ENCODE peak calls at places on chromosomes 13 and 19, in ten cellular contexts. One of them, this sample, is unnamed.

GRCh38 chr19:40398417-40399056 is 8.6 kb upstream of the HIPK4 start:
- DNase-seq in Peyer's patch: peak; percentile 76
- DNase-seq in sigmoid colon: no peak
- DNase-seq in fibroblast of lung: no peak
- DNase-seq in suprapubic skin: no peak
- DNase-seq in right lobe of liver: no peak
- DNase-seq in ovary: peak; percentile 69
- DNase-seq in H1: no peak
- DNase-seq in adrenal gland: no peak
- DNase-seq in heart right ventricle: no peak
- DNase-seq in this sample: peak; percentile 69

GRCh38 chr19:38852231-38853044 is 2.7 kb upstream of the HNRNPL start:
- DNase-seq in Peyer's patch: peak; percentile 81
- DNase-seq in sigmoid colon: peak; percentile 85
- DNase-seq in fibroblast of lung: peak; percentile 60
- DNase-seq in suprapubic skin: peak; percentile 86
- DNase-seq in right lobe of liver: peak; percentile 84
- DNase-seq in ovary: peak; percentile 82
- DNase-seq in H1: no peak
- DNase-seq in adrenal gland: peak; percentile 67
- DNase-seq in heart right ventricle: no peak
- DNase-seq in this sample: peak; percentile 66

GRCh38 chr13:48559638-48560320 is 26.9 kb upstream of the RCBTB2 start:
- DNase-seq in Peyer's patch: no peak
- DNase-seq in sigmoid colon: no peak
- DNase-seq in fibroblast of lung: peak; percentile 60
- DNase-seq in suprapubic skin: no peak
- DNase-seq in right lobe of liver: no peak
- DNase-seq in ovary: no peak
- DNase-seq in H1: no peak
- DNase-seq in adrenal gland: no peak
- DNase-seq in heart right ventricle: no peak
- DNase-seq in this sample: no peak

GRCh38 chr13:110756268-110756667 is 42.8 kb downstream of the ING1 start:
- DNase-seq in Peyer's patch: no peak
- DNase-seq in sigmoid colon: no peak
- DNase-seq in fibroblast of lung: peak; percentile 71
- DNase-seq in suprapubic skin: no peak
- DNase-seq in right lobe of liver: no peak
- DNase-seq in ovary: no peak
- DNase-seq in H1: peak; percentile 21
- DNase-seq in adrenal gland: no peak
- DNase-seq in heart right ventricle: no peak
- DNase-seq in this sample: no peak

GRCh38 chr19:1690570-1691307 is 38.3 kb upstream of the TCF3 start:
- DNase-seq in Peyer's patch: peak; percentile 70
- DNase-seq in sigmoid colon: no peak
- DNase-seq in fibroblast of lung: no peak
- DNase-seq in suprapubic skin: no peak
- DNase-seq in right lobe of liver: no peak
- DNase-seq in ovary: no peak
- DNase-seq in H1: peak; percentile 38
- DNase-seq in adrenal gland: no peak
- DNase-seq in heart right ventricle: no peak
- DNase-seq in this sample: peak; percentile 84

GRCh38 chr13:50387124-50387581 is 371.9 kb downstream of the KCNRG start:
- DNase-seq in Peyer's patch: peak; percentile 72
- DNase-seq in sigmoid colon: no peak
- DNase-seq in fibroblast of lung: peak; percentile 44
- DNase-seq in suprapubic skin: no peak
- DNase-seq in right lobe of liver: peak; percentile 92
- DNase-seq in ovary: no peak
- DNase-seq in H1: no peak
- DNase-seq in adrenal gland: no peak
- DNase-seq in heart right ventricle: peak; percentile 52
- DNase-seq in this sample: peak; percentile 59

GRCh38 chr19:3366104-3366760 is at the start of gene NFIC:
- DNase-seq in Peyer's patch: peak; percentile 72
- DNase-seq in sigmoid colon: peak; percentile 94
- DNase-seq in fibroblast of lung: peak; percentile 95
- DNase-seq in suprapubic skin: peak; percentile 91
- DNase-seq in right lobe of liver: peak; percentile 86
- DNase-seq in ovary: peak; percentile 90
- DNase-seq in H1: no peak
- DNase-seq in adrenal gland: peak; percentile 85
- DNase-seq in heart right ventricle: peak; percentile 84
- DNase-seq in this sample: peak; percentile 81

GRCh38 chr13:91381371-91381770 is 17.1 kb upstream of the GPC5 start:
- DNase-seq in Peyer's patch: no peak
- DNase-seq in sigmoid colon: no peak
- DNase-seq in fibroblast of lung: peak; percentile 69
- DNase-seq in suprapubic skin: no peak
- DNase-seq in right lobe of liver: no peak
- DNase-seq in ovary: no peak
- DNase-seq in H1: no peak
- DNase-seq in adrenal gland: no peak
- DNase-seq in heart right ventricle: no peak
- DNase-seq in this sample: peak; percentile 43

GRCh38 chr13:19864018-19864338 is 529 bp upstream of the ZMYM5 start:
- DNase-seq in Peyer's patch: peak; percentile 83
- DNase-seq in sigmoid colon: peak; percentile 83
- DNase-seq in fibroblast of lung: peak; percentile 90
- DNase-seq in suprapubic skin: peak; percentile 88
- DNase-seq in right lobe of liver: no peak
- DNase-seq in ovary: peak; percentile 86
- DNase-seq in H1: no peak
- DNase-seq in adrenal gland: peak; percentile 67
- DNase-seq in heart right ventricle: peak; percentile 82
- DNase-seq in this sample: peak; percentile 67
- H3K4me3 ChIP-seq in Peyer's patch: peak overlapping the region; percentile 90
- H3K4me3 ChIP-seq in sigmoid colon: peak overlapping the region; percentile 66
- H3K4me3 ChIP-seq in fibroblast of lung: peak overlapping the region; percentile 48
- H3K4me3 ChIP-seq in suprapubic skin: peak overlapping the region; percentile 67
- H3K4me3 ChIP-seq in right lobe of liver: peak overlapping the region; percentile 56
- H3K4me3 ChIP-seq in ovary: peak overlapping the region; percentile 66
- H3K4me3 ChIP-seq in H1: peak overlapping the region; percentile 39
- H3K4me3 ChIP-seq in adrenal gland: peak overlapping the region; percentile 50
- H3K4me3 ChIP-seq in heart right ventricle: peak overlapping the region; percentile 82
- H3K4me3 ChIP-seq in this sample: peak overlapping the region; percentile 96

DNA sequence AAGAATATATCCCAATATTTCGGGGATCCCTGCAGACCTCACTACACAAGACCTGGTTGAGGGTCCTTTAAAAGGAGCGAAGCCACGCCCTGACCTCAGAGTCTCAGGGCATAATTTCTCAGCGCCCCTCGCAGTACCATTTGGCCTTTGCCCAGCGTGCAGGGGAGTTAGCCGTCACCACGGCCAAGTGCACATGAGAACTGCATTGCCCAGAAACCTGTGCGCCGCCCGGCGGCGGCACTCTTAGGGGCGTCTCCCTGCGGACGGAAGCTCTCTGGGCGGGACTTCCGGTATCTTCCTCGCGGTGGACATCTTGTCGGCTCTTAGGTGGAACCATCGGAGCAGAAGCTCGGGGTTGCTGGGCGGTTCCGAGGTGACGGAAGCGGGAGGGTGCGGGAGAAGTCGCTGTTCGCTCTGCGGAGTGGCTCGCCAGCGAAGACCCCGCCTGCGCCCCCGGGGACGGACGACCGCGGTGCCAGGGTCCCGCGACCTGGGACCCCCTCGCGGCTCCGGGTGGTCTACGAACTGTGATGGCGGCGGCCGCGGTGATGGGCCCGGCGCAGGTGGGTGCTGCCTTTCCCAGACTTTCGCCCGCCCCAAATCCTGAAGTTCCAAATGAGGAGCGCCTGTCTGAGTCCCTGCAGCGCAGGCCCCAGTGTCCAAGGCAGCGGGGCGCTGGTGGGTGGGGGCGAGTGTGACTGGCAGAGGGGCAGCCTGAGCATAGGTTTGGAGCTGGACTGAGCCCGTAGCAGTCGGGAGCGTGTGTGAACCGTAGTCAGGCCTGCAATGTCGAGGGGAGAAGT is at the start of gene ZNF134:
- DNase-seq in Peyer's patch: peak; percentile 97
- DNase-seq in sigmoid colon: peak; percentile 93
- DNase-seq in fibroblast of lung: peak; percentile 89
- DNase-seq in suprapubic skin: peak; percentile 93
- DNase-seq in right lobe of liver: peak; percentile 96
- DNase-seq in ovary: peak; percentile 91
- DNase-seq in H1: peak; percentile 66
- DNase-seq in adrenal gland: peak; percentile 87
- DNase-seq in heart right ventricle: peak; percentile 93
- DNase-seq in this sample: peak; percentile 96
- TF ChIP-seq CTCF in Peyer's patch: no peak
- TF ChIP-seq CTCF in sigmoid colon: no peak
- TF ChIP-seq CTCF in fibroblast of lung: peak; percentile 48
- TF ChIP-seq CTCF in suprapubic skin: no peak
- TF ChIP-seq CTCF in right lobe of liver: peak; percentile 29
- TF ChIP-seq CTCF in ovary: no peak
- TF ChIP-seq CTCF in H1: no peak
- TF ChIP-seq CTCF in adrenal gland: no peak
- TF ChIP-seq CTCF in heart right ventricle: peak; percentile 64
- TF ChIP-seq CTCF in this sample: no peak

GRCh38 chr13:94966380-94966779 is 254.0 kb upstream of the SOX21 start:
- DNase-seq in Peyer's patch: no peak
- DNase-seq in sigmoid colon: no peak
- DNase-seq in fibroblast of lung: no peak
- DNase-seq in suprapubic skin: no peak
- DNase-seq in right lobe of liver: no peak
- DNase-seq in ovary: no peak
- DNase-seq in H1: no peak
- DNase-seq in adrenal gland: no peak
- DNase-seq in heart right ventricle: no peak
- DNase-seq in this sample: no peak

GRCh38 chr13:94968040-94968756 is 255.9 kb upstream of the SOX21 start:
- DNase-seq in Peyer's patch: no peak
- DNase-seq in sigmoid colon: no peak
- DNase-seq in fibroblast of lung: peak; percentile 7
- DNase-seq in suprapubic skin: no peak
- DNase-seq in right lobe of liver: no peak
- DNase-seq in ovary: peak; percentile 27
- DNase-seq in H1: no peak
- DNase-seq in adrenal gland: no peak
- DNase-seq in heart right ventricle: peak; percentile 3
- DNase-seq in this sample: no peak

GRCh38 chr13:94972262-94972661 is 259.9 kb upstream of the SOX21 start:
- DNase-seq in Peyer's patch: no peak
- DNase-seq in sigmoid colon: no peak
- DNase-seq in fibroblast of lung: no peak
- DNase-seq in suprapubic skin: no peak
- DNase-seq in right lobe of liver: no peak
- DNase-seq in ovary: no peak
- DNase-seq in H1: no peak
- DNase-seq in adrenal gland: no peak
- DNase-seq in heart right ventricle: no peak
- DNase-seq in this sample: no peak

GRCh38 chr13:94968757-94969086 is 256.4 kb upstream of the SOX21 start:
- DNase-seq in Peyer's patch: no peak
- DNase-seq in sigmoid colon: no peak
- DNase-seq in fibroblast of lung: peak; percentile 5
- DNase-seq in suprapubic skin: no peak
- DNase-seq in right lobe of liver: no peak
- DNase-seq in ovary: no peak
- DNase-seq in H1: no peak
- DNase-seq in adrenal gland: no peak
- DNase-seq in heart right ventricle: no peak
- DNase-seq in this sample: no peak

DNA sequence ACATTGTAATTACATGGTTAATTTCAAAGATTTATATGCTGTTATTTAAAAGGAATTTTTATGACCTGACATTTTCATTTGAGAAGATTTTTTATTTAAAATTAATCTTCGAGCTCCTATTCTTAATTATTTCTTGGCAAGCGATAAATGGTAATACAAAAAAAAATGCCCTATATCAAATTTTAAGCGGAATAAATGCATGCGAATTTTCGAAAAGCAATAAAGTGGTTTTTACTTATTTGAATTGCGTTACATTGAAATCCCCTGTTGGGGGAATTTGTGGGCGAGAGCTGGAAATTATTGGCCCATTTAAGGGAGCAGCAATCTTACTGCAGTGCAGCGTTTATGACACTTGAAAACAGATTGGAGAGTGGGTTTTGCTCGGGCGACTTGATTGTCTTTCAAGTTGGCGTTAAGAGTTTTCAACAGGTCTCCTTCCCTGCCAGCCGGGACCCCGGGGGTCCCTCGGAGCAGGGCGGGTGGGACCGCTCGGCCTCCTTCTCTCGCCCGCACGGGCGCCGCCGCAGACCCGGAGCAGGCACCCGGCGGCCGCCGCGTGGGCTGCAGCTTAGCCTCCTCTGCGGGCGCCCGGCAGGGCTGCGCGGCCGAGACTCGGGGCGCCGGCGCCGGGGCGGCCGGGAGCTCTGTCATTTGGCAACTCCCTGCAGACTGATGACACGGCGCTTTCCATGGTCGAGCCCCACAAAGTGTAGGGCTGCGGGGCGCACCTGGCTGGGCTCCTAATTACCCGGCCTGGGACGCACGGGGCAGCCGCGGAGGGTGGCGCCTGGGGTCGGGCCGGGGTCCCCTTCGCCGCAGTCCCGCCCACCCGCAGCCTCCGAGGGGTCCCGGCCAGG is 255.1 kb upstream of the SOX21 start:
- DNase-seq in Peyer's patch: no peak
- DNase-seq in sigmoid colon: no peak
- DNase-seq in fibroblast of lung: peak; percentile 17
- DNase-seq in suprapubic skin: no peak
- DNase-seq in right lobe of liver: no peak
- DNase-seq in ovary: peak; percentile 24
- DNase-seq in H1: no peak
- DNase-seq in adrenal gland: peak; percentile 11
- DNase-seq in heart right ventricle: no peak
- DNase-seq in this sample: no peak
- H3K4me3 ChIP-seq in Peyer's patch: no peak overlapping the region
- H3K4me3 ChIP-seq in sigmoid colon: peak overlapping the region; percentile 10
- H3K4me3 ChIP-seq in fibroblast of lung: no peak overlapping the region
- H3K4me3 ChIP-seq in suprapubic skin: peak overlapping the region; percentile 57
- H3K4me3 ChIP-seq in right lobe of liver: no peak overlapping the region
- H3K4me3 ChIP-seq in ovary: peak overlapping the region; percentile 17
- H3K4me3 ChIP-seq in H1: peak overlapping the region; percentile 69
- H3K4me3 ChIP-seq in adrenal gland: no peak overlapping the region
- H3K4me3 ChIP-seq in heart right ventricle: peak overlapping the region; percentile 20
- H3K4me3 ChIP-seq in this sample: peak overlapping the region; percentile 18

GRCh38 chr19:33221641-33222040 is 4.0 kb downstream of the SLC7A10 start:
- DNase-seq in Peyer's patch: no peak
- DNase-seq in sigmoid colon: no peak
- DNase-seq in fibroblast of lung: no peak
- DNase-seq in suprapubic skin: no peak
- DNase-seq in right lobe of liver: no peak
- DNase-seq in ovary: no peak
- DNase-seq in H1: no peak
- DNase-seq in adrenal gland: no peak
- DNase-seq in heart right ventricle: no peak
- DNase-seq in this sample: no peak

GRCh38 chr19:33220115-33220514 is 5.5 kb downstream of the SLC7A10 start:
- DNase-seq in Peyer's patch: no peak
- DNase-seq in sigmoid colon: no peak
- DNase-seq in fibroblast of lung: no peak
- DNase-seq in suprapubic skin: no peak
- DNase-seq in right lobe of liver: no peak
- DNase-seq in ovary: no peak
- DNase-seq in H1: no peak
- DNase-seq in adrenal gland: no peak
- DNase-seq in heart right ventricle: no peak
- DNase-seq in this sample: no peak

GRCh38 chr19:33220735-33221134 is 4.9 kb downstream of the SLC7A10 start:
- DNase-seq in Peyer's patch: no peak
- DNase-seq in sigmoid colon: no peak
- DNase-seq in fibroblast of lung: no peak
- DNase-seq in suprapubic skin: no peak
- DNase-seq in right lobe of liver: no peak
- DNase-seq in ovary: no peak
- DNase-seq in H1: no peak
- DNase-seq in adrenal gland: no peak
- DNase-seq in heart right ventricle: no peak
- DNase-seq in this sample: no peak

GRCh38 chr19:33217881-33218280 is 7.8 kb downstream of the SLC7A10 start:
- DNase-seq in Peyer's patch: no peak
- DNase-seq in sigmoid colon: no peak
- DNase-seq in fibroblast of lung: no peak
- DNase-seq in suprapubic skin: no peak
- DNase-seq in right lobe of liver: no peak
- DNase-seq in ovary: no peak
- DNase-seq in H1: no peak
- DNase-seq in adrenal gland: no peak
- DNase-seq in heart right ventricle: no peak
- DNase-seq in this sample: no peak

GRCh38 chr19:33219261-33219812 is 6.3 kb downstream of the SLC7A10 start:
- DNase-seq in Peyer's patch: no peak
- DNase-seq in sigmoid colon: no peak
- DNase-seq in fibroblast of lung: no peak
- DNase-seq in suprapubic skin: no peak
- DNase-seq in right lobe of liver: no peak
- DNase-seq in ovary: no peak
- DNase-seq in H1: no peak
- DNase-seq in adrenal gland: no peak
- DNase-seq in heart right ventricle: no peak
- DNase-seq in this sample: peak; percentile 69
- TF ChIP-seq CTCF in Peyer's patch: no peak
- TF ChIP-seq CTCF in sigmoid colon: no peak
- TF ChIP-seq CTCF in fibroblast of lung: no peak
- TF ChIP-seq CTCF in suprapubic skin: no peak
- TF ChIP-seq CTCF in right lobe of liver: no peak
- TF ChIP-seq CTCF in ovary: no peak
- TF ChIP-seq CTCF in H1: peak; percentile 69
- TF ChIP-seq CTCF in adrenal gland: no peak
- TF ChIP-seq CTCF in heart right ventricle: no peak
- TF ChIP-seq CTCF in this sample: no peak